ENCODE peak calls at places on chromosomes 12 and 14, in seven cellular contexts. T, U, V, N, I, F and M are unnamed samples.

GRCh38 chr14:67428501-67429031 is 16.6 kb upstream of the PLEK2 start:
- DNase-seq in T (no peak), U (no peak), V (peak), N (no peak), I (no peak), F (no peak), M (no peak)

GRCh38 chr12:24066865-24067264 is 117.4 kb upstream of the SOX5 start:
- DNase-seq in T (no peak), U (no peak), V (peak), N (peak), I (no peak), F (no peak), M (no peak)

GRCh38 chr12:87801860-87802720 is 227.1 kb downstream of the C12orf50 start:
- DNase-seq in T (no peak), U (no peak), V (no peak), N (no peak), I (peak), F (no peak), M (no peak)

GRCh38 chr12:91219511-91219910 is 36.9 kb upstream of the DCN start:
- DNase-seq in T (no peak), U (no peak), V (peak), N (no peak), I (no peak), F (no peak), M (no peak)

GRCh38 chr14:101351769-101352168 is 209.5 kb upstream of the DIO3 start:
- DNase-seq in T (no peak), U (no peak), V (no peak), N (no peak), I (no peak), F (no peak), M (no peak)

GRCh38 chr12:91422107-91422506 is 239.5 kb upstream of the DCN start:
- DNase-seq in T (no peak), U (no peak), V (no peak), N (no peak), I (no peak), F (no peak), M (no peak)

GRCh38 chr12:50234347-50234746 is 49.0 kb downstream of the LIMA1 start:
- DNase-seq in T (no peak), U (no peak), V (no peak), N (no peak), I (no peak), F (peak), M (no peak)

GRCh38 chr12:105899589-105899988 is 239.2 kb downstream of the NUAK1 start:
- DNase-seq in T (no peak), U (no peak), V (no peak), N (no peak), I (no peak), F (no peak), M (no peak)

GRCh38 chr12:55707841-55708694 is at the start of gene ITGA7:
- DNase-seq in T (peak), U (peak), V (no peak), N (peak), I (no peak), F (peak), M (no peak)

GRCh38 chr14:50542941-50543418 is 10.6 kb upstream of the MAP4K5 start:
- DNase-seq in T (peak), U (no peak), V (peak), N (no peak), I (no peak), F (peak), M (peak)

GRCh38 chr14:58488550-58488949 is 61.0 kb downstream of the KIAA0586 start:
- DNase-seq in T (no peak), U (peak), V (peak), N (no peak), I (peak), F (peak), M (no peak)

GRCh38 chr12:76346798-76347420 is 1.3 kb downstream of the BBS10 start:
- DNase-seq in T (peak), U (no peak), V (peak), N (no peak), I (no peak), F (peak), M (peak)

GRCh38 chr12:32777776-32778175 is 22.1 kb upstream of the YARS2 start:
- DNase-seq in T (no peak), U (no peak), V (no peak), N (no peak), I (no peak), F (no peak), M (no peak)

GRCh38 chr14:65184032-65184764 is 81.9 kb upstream of the MAX start:
- DNase-seq in T (no peak), U (no peak), V (no peak), N (no peak), I (no peak), F (no peak), M (no peak)

GRCh38 chr12:122753213-122753571 is 568 bp downstream of the DENR start:
- DNase-seq in T (no peak), U (no peak), V (no peak), N (no peak), I (no peak), F (no peak), M (peak)